ENCODE peak calls at places on chromosomes 1 and 21, in six cellular contexts. A is H9, R is neuronal stem cell, K is H1, F is IMR-90, W is mesenchymal stem cell. E is an unnamed sample.

GRCh38 chr1:199362996-199363395 is 664.5 kb upstream of the NR5A2 start:
- DNase-seq in K (no peak), A (no peak), W (no peak), F (no peak), R (no peak), E (no peak)

GRCh38 chr1:2409745-2410144 is 2.6 kb downstream of the PEX10 start:
- DNase-seq in F (no peak), A (no peak), R (no peak), W (no peak), K (no peak), E (no peak)

GRCh38 chr21:16770279-16770678 is 742.6 kb upstream of the CXADR start:
- DNase-seq in W (no peak), F (no peak), K (no peak), A (no peak), R (no peak), E (no peak)

GRCh38 chr1:92937731-92938130 is 23.5 kb downstream of the DIPK1A start:
- DNase-seq in A (no peak), W (no peak), F (no peak), R (no peak), K (no peak), E (no peak)

GRCh38 chr21:43345746-43346409 is 81.1 kb downstream of the SIK1 start:
- DNase-seq in K (no peak), R (no peak), F (peak), A (no peak), W (peak), E (peak)

GRCh38 chr1:61674221-61674620 is 50.7 kb downstream of the TM2D1 start:
- DNase-seq in W (no peak), F (peak), R (no peak), A (no peak), K (no peak), E (no peak)

GRCh38 chr21:23811802-23812201 is 1795.5 kb downstream of the MRPL39 start:
- DNase-seq in K (no peak), F (no peak), R (no peak), W (no peak), A (no peak), E (no peak)

GRCh38 chr1:19477284-19478240 is 7.8 kb downstream of the CAPZB start:
- DNase-seq in A (no peak), R (no peak), W (peak), F (no peak), K (no peak), E (no peak)

GRCh38 chr1:163999131-163999530 is 559.9 kb upstream of the PBX1 start:
- DNase-seq in K (no peak), R (no peak), W (no peak), F (no peak), A (no peak), E (no peak)

GRCh38 chr1:180193371-180194047 is 36.6 kb upstream of the LHX4 start:
- DNase-seq in W (no peak), F (no peak), R (no peak), A (no peak), K (no peak), E (peak)

GRCh38 chr1:214224605-214225354 is 56.2 kb upstream of the SMYD2 start:
- DNase-seq in F (peak), W (peak), R (no peak), A (peak), K (peak), E (no peak)

DNA sequence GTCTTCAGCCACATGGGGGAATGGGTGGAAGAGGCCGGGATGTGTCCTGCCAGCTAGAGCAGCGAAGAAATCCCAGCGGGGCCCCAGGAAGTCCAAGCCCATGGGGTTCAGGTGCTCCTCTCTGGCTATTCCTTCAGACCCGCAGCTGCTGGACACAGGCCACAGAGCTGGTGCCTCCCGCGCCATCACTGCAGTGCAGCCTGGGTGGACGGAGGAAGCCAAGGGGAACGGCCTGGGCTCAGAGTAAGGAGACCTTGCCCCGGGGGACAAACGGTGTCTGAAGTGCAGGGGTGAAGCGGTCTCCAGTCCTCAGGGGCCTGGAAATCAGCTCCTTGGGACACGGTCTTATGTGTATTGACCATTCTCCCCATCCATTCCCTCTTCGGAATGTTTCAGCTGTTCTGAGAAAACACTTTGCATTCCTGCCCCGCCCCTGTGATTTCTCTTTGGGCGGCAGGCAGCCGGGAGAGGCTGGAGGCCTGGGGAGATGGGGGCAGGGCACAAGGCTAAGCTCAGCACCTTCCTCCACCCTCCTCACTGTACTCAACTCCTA is 18.4 kb downstream of the MTHFR start:
- DNase-seq in F (peak), A (no peak), K (peak), R (no peak), W (peak), E (peak)
- H3K18ac ChIP-seq in F (peak), A (peak), K (peak), R (peak), W (peak), E (peak)

GRCh38 chr21:46544824-46545223 is 60.1 kb downstream of the S100B start:
- DNase-seq in A (no peak), W (no peak), F (no peak), K (no peak), R (no peak), E (no peak)
- H3K14ac ChIP-seq in A (no peak), W (no peak), F (no peak), K (no peak), R (no peak), E (no peak)

DNA sequence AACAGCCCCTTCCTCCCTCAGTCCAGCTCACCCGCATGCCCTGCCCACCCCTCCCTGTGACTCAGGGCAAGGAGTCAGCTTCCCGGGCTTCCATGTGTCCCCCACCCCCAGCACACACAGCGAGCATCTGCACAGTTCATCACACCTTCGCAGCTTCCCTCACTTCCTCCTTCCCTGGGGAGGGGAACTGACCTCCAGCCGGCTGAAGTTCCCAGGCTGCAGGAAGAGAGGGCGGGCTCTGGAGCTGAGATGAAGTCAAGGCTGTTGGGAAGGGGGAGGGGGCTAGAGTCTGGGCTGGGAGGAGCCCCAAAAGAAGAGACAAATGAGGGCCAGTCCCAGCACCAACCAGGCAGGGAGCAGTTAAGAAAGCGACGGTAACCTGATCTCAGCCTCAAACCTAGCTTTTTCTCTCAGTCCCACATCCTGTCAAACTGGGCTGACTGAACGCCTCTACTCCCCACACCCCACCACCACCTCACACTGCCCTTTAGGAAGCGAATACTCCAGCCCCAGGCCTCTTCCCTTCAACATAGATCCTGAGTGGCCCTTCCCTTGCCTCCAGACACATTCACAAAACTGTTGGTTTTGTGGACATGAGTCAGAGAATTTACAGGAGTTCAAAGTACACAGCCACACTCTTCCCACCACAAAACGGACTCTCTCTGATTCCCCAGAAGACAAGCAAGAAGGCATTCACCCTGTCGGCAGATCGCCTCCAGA is 1.9 kb downstream of the RHOC start:
- DNase-seq in K (peak), W (peak), R (peak), A (peak), F (peak), E (peak)
- H2BK5ac ChIP-seq in K (peak), W (peak), R (no peak), A (no peak), F (peak), E (peak)

GRCh38 chr1:23368562-23369334 is 888 bp downstream of the ZNF436 start:
- DNase-seq in R (peak), K (peak), F (peak), W (peak), A (peak), E (peak)

GRCh38 chr1:23366146-23366545 is 3.5 kb downstream of the ZNF436 start:
- DNase-seq in K (no peak), R (no peak), A (no peak), W (no peak), F (no peak), E (no peak)

GRCh38 chr1:23367791-23368561 is 1.7 kb downstream of the ZNF436 start:
- DNase-seq in F (peak), R (peak), K (peak), A (peak), W (peak), E (peak)

GRCh38 chr1:23366598-23366997 is 3.0 kb downstream of the ZNF436 start:
- DNase-seq in K (no peak), W (no peak), A (no peak), F (no peak), R (no peak), E (peak)

GRCh38 chr1:23367451-23367790 is 2.2 kb downstream of the ZNF436 start:
- DNase-seq in F (no peak), W (no peak), A (no peak), K (no peak), R (no peak), E (no peak)
- H3K18ac ChIP-seq in F (peak), W (no peak), A (no peak), K (no peak), R (peak), E (no peak)

GRCh38 chr1:172948457-172948856 is 102.3 kb downstream of the TNFSF18 start:
- DNase-seq in R (no peak), F (peak), K (no peak), A (no peak), W (peak), E (no peak)

GRCh38 chr1:172949096-172949495 is 101.6 kb downstream of the TNFSF18 start:
- DNase-seq in A (no peak), K (no peak), R (no peak), F (no peak), W (no peak), E (no peak)

GRCh38 chr1:172952541-172952940 is 98.2 kb downstream of the TNFSF18 start:
- DNase-seq in F (no peak), W (no peak), R (no peak), A (no peak), K (no peak), E (no peak)

GRCh38 chr1:172951728-172952365 is 98.9 kb downstream of the TNFSF18 start:
- DNase-seq in K (no peak), W (peak), F (peak), A (no peak), R (no peak), E (peak)

GRCh38 chr1:172950528-172950927 is 100.2 kb downstream of the TNFSF18 start:
- DNase-seq in A (no peak), F (peak), W (no peak), K (no peak), R (no peak), E (no peak)
- H3K14ac ChIP-seq in A (no peak), F (no peak), W (no peak), K (no peak), R (no peak), E (no peak)